ENCODE peak calls at places on chromosomes 3 and 15, in ten cellular contexts. W, N, M, Y, Z, V, F, R, K and P are unnamed samples.

GRCh38 chr15:80403712-80404056 is 498 bp upstream of the ARNT2 start:
- DNase-seq in W (no peak), N (peak), M (peak), Y (no peak), Z (peak), V (no peak), F (no peak), R (no peak), K (peak), P (peak)

GRCh38 chr15:38868326-38869114 is 303.9 kb upstream of the RASGRP1 start:
- DNase-seq in W (peak), N (no peak), M (peak), Y (no peak), Z (no peak), V (peak), F (no peak), R (no peak), K (peak), P (peak)

GRCh38 chr15:74843891-74844299 is 939 bp upstream of the ULK3 start:
- DNase-seq in W (no peak), N (no peak), M (no peak), Y (no peak), Z (no peak), V (no peak), F (no peak), R (no peak), K (no peak), P (no peak)

GRCh38 chr3:95154775-95155174 is 1091.9 kb downstream of the NSUN3 start:
- DNase-seq in W (no peak), N (no peak), M (peak), Y (no peak), Z (no peak), V (peak), F (no peak), R (no peak), K (no peak), P (no peak)

GRCh38 chr3:170307998-170308398 is 49.5 kb upstream of the SKIL start:
- DNase-seq in W (peak), N (no peak), M (peak), Y (no peak), Z (no peak), V (peak), F (no peak), R (no peak), K (no peak), P (no peak)

GRCh38 chr15:67178569-67179210 is 75.8 kb downstream of the AAGAB start:
- DNase-seq in W (no peak), N (no peak), M (no peak), Y (no peak), Z (no peak), V (peak), F (no peak), R (no peak), K (peak), P (no peak)

GRCh38 chr3:197487911-197488391 is 67.8 kb downstream of the BDH1 start:
- DNase-seq in W (no peak), N (no peak), M (peak), Y (no peak), Z (no peak), V (peak), F (no peak), R (no peak), K (peak), P (no peak)

GRCh38 chr3:8001712-8002111 is 499.9 kb upstream of the LMCD1 start:
- DNase-seq in W (no peak), N (no peak), M (peak), Y (no peak), Z (no peak), V (no peak), F (no peak), R (no peak), K (no peak), P (peak)

GRCh38 chr15:74789171-74789627 is 7.3 kb downstream of the CSK start:
- DNase-seq in W (peak), N (peak), M (no peak), Y (no peak), Z (no peak), V (no peak), F (no peak), R (no peak), K (no peak), P (no peak)

GRCh38 chr3:185400340-185400667 is 37.4 kb downstream of the MAP3K13 start:
- DNase-seq in W (no peak), N (no peak), M (no peak), Y (no peak), Z (no peak), V (no peak), F (no peak), R (no peak), K (no peak), P (no peak)

GRCh38 chr15:85607842-85608241 is 186.9 kb downstream of the KLHL25 start:
- DNase-seq in W (no peak), N (no peak), M (no peak), Y (no peak), Z (no peak), V (peak), F (no peak), R (no peak), K (peak), P (no peak)

GRCh38 chr3:139715736-139716135 is 38.0 kb upstream of the NMNAT3 start:
- DNase-seq in W (no peak), N (no peak), M (peak), Y (no peak), Z (no peak), V (no peak), F (no peak), R (no peak), K (no peak), P (no peak)

GRCh38 chr3:164450276-164450905 is 627.9 kb downstream of the SI start:
- DNase-seq in W (no peak), N (no peak), M (no peak), Y (no peak), Z (no peak), V (peak), F (no peak), R (no peak), K (no peak), P (no peak)

GRCh38 chr3:67863869-67864268 is 209.5 kb upstream of the SUCLG2 start:
- DNase-seq in W (no peak), N (peak), M (peak), Y (no peak), Z (peak), V (no peak), F (no peak), R (peak), K (peak), P (no peak)

GRCh38 chr3:124811441-124811840 is 75.7 kb downstream of the ITGB5 start:
- DNase-seq in W (no peak), N (no peak), M (no peak), Y (no peak), Z (no peak), V (peak), F (no peak), R (no peak), K (no peak), P (no peak)